ENCODE peak calls at places on chromosomes 6 and 20, in five cellular contexts. H, I, L, Z and N are unnamed samples.

GRCh38 chr20:36460648-36461599 is 80.4 kb upstream of the MYL9 start:
- DNase-seq in H (peak; percentile 89), I (peak; percentile 89), L (peak; percentile 93), Z (peak; percentile 88), N (peak; percentile 65)

GRCh38 chr6:41504526-41505021 is 41.6 kb upstream of the FOXP4 start:
- DNase-seq in H (no peak), I (no peak), L (no peak), Z (no peak), N (no peak)

GRCh38 chr6:142846883-142847287 is 98.1 kb downstream of the HIVEP2 start:
- DNase-seq in H (peak; percentile 39), I (peak; percentile 75), L (no peak), Z (no peak), N (no peak)

GRCh38 chr6:152461556-152461955 is 175.6 kb downstream of the SYNE1 start:
- DNase-seq in H (no peak), I (no peak), L (no peak), Z (no peak), N (no peak)

GRCh38 chr6:84581494-84582259 is 182.7 kb downstream of the TBX18 start:
- DNase-seq in H (no peak), I (no peak), L (no peak), Z (no peak), N (no peak)

GRCh38 chr6:135227758-135228157 is 46.6 kb downstream of the MYB start:
- DNase-seq in H (no peak), I (no peak), L (no peak), Z (no peak), N (no peak)

GRCh38 chr6:13538084-13538483 is 36.3 kb upstream of the SIRT5 start:
- DNase-seq in H (peak; percentile 46), I (peak; percentile 55), L (peak; percentile 45), Z (no peak), N (no peak)

GRCh38 chr6:11685411-11686093 is 93.1 kb downstream of the ADTRP start:
- DNase-seq in H (peak; percentile 79), I (peak; percentile 9), L (no peak), Z (no peak), N (no peak)

DNA sequence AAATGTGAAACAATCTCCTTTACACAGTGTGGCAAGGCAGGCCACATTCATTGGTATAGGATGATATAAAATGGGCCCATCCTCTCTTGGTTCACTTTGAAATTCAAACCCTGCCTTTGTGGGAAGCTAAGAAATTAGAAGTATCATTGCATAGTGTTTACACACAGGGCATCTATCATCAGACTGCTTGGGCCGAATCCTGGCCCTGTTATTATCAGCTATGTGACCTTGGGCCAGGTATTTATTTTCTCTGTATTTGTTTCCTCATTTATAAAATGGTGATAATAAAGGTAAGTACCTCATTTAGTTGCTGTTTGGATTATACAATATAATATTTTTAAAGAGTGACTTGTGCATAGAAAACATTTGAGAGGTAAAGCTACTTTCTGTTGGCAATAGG is 45.5 kb downstream of the PTPRK start:
- DNase-seq in H (no peak), I (no peak), L (no peak), Z (no peak), N (no peak)
- TF ChIP-seq HDAC2 in H (no peak), I (no peak), L (no peak), Z (no peak), N (no peak)

GRCh38 chr20:11496382-11496781 is 421.3 kb upstream of the BTBD3 start:
- DNase-seq in H (peak; percentile 48), I (no peak), L (no peak), Z (no peak), N (no peak)
- TF ChIP-seq HDAC2 in H (no peak), I (no peak), L (no peak), Z (no peak), N (no peak)

DNA sequence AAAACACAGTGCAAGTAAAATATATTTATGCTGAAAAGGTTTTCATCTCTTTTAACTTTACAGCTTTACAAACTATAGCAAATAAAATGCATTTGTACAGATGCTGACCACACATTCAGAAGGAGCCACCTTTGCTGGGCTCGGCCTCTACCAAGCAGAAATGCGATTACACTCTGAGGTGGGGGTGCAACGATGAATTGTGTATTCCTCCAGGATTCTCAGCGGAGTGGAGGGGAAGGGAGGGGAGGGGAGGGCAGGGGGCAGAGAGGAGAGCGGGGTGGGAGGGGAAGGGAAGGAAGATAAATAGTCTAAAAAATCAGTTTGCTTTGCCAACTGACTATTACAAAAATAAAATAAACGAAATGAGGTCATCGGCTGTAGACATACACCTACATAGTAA is 90.3 kb downstream of the TAF4 start:
- DNase-seq in H (no peak), I (no peak), L (no peak), Z (no peak), N (no peak)
- TF ChIP-seq HDAC2 in H (no peak), I (no peak), L (no peak), Z (no peak), N (no peak)

GRCh38 chr20:2801459-2801728 is 967 bp upstream of the CPXM1 start:
- DNase-seq in H (no peak), I (no peak), L (no peak), Z (no peak), N (no peak)

GRCh38 chr20:2800590-2801458 is at the start of gene CPXM1:
- DNase-seq in H (no peak), I (peak; percentile 46), L (peak; percentile 54), Z (peak; percentile 83), N (no peak)

GRCh38 chr20:2798814-2799213 is 1.6 kb downstream of the CPXM1 start:
- DNase-seq in H (no peak), I (no peak), L (no peak), Z (no peak), N (no peak)

GRCh38 chr20:2799271-2799670 is 1.2 kb downstream of the CPXM1 start:
- DNase-seq in H (no peak), I (no peak), L (no peak), Z (no peak), N (no peak)

GRCh38 chr20:2799688-2800589 is 488 bp downstream of the CPXM1 start:
- DNase-seq in H (no peak), I (no peak), L (no peak), Z (peak; percentile 72), N (no peak)
- TF ChIP-seq HDAC2 in H (no peak), I (no peak), L (no peak), Z (peak; percentile 78), N (no peak)

GRCh38 chr20:45545351-45545750 is 1.9 kb downstream of the EPPIN start:
- DNase-seq in H (no peak), I (no peak), L (no peak), Z (no peak), N (no peak)

GRCh38 chr20:45548410-45548809 is 1.2 kb upstream of the EPPIN start:
- DNase-seq in H (no peak), I (no peak), L (no peak), Z (no peak), N (no peak)

GRCh38 chr20:45547206-45547770 is at the start of gene EPPIN:
- DNase-seq in H (no peak), I (no peak), L (no peak), Z (no peak), N (no peak)

GRCh38 chr20:45550765-45551164 is 3.6 kb upstream of the EPPIN start:
- DNase-seq in H (no peak), I (no peak), L (no peak), Z (no peak), N (no peak)

GRCh38 chr20:45545754-45546453 is 1.3 kb downstream of the EPPIN start:
- DNase-seq in H (peak; percentile 26), I (peak; percentile 48), L (peak; percentile 28), Z (peak; percentile 47), N (no peak)
- TF ChIP-seq HDAC2 in H (no peak), I (no peak), L (no peak), Z (no peak), N (no peak)